ENCODE peak calls at places on chromosomes 12 and 14, in six cellular contexts. Q is sigmoid colon, F is HCEC 1CT, B is NCI-H1105 treated with DMSO at 0.1 percent for 48 hours, Y is AG04449, C is hepatic stellate cell. H is an unnamed sample.
A peak's percentile ranks its signal among the peaks of the same experiment; 100 is the strongest.

GRCh38 chr12:54033106-54033979 is 493 bp downstream of the HOXC5 start:
- DNase-seq in B (peak; percentile 46), C (no peak), Y (no peak), F (no peak), Q (no peak), H (no peak)

GRCh38 chr12:39327520-39327919 is 115.4 kb downstream of the KIF21A start:
- DNase-seq in C (no peak), Q (no peak), F (no peak), Y (no peak), B (no peak), H (no peak)

GRCh38 chr14:46384611-46385010 is 267.0 kb downstream of the RPL10L start:
- DNase-seq in Q (no peak), F (no peak), C (no peak), B (no peak), Y (no peak), H (no peak)

GRCh38 chr14:95685978-95686922 is at the start of gene TCL1B:
- DNase-seq in C (no peak), Y (no peak), F (no peak), Q (no peak), B (no peak), H (no peak)

GRCh38 chr14:31884776-31885379 is 192.2 kb upstream of the ARHGAP5 start:
- DNase-seq in C (no peak), Y (no peak), B (no peak), Q (no peak), F (peak; percentile 61), H (no peak)

GRCh38 chr14:105853089-105853906 is 326.9 kb downstream of the TMEM121 start:
- DNase-seq in Y (no peak), B (no peak), C (no peak), Q (no peak), F (no peak), H (no peak)

GRCh38 chr12:123365141-123365917 is 682 bp upstream of the SBNO1 start:
- DNase-seq in C (peak; percentile 99), B (peak; percentile 99), Q (peak; percentile 100), Y (peak; percentile 84), F (peak; percentile 99), H (peak; percentile 93)

GRCh38 chr14:76727403-76727802 is 33.9 kb upstream of the VASH1 start:
- DNase-seq in B (no peak), C (no peak), F (no peak), Q (no peak), Y (no peak), H (no peak)

GRCh38 chr14:65034021-65034420 is 47.3 kb downstream of the FNTB start:
- DNase-seq in Y (no peak), C (no peak), F (no peak), B (no peak), Q (no peak), H (no peak)

GRCh38 chr12:107748472-107748871 is 12.5 kb downstream of the PRDM4 start:
- DNase-seq in C (peak; percentile 54), B (no peak), Y (peak; percentile 37), F (peak; percentile 82), Q (no peak), H (peak; percentile 37)

GRCh38 chr14:33567003-33567735 is 383.7 kb downstream of the EGLN3 start:
- DNase-seq in Q (no peak), Y (no peak), C (no peak), F (no peak), B (peak; percentile 11), H (no peak)

GRCh38 chr12:128876559-128876958 is 23.3 kb downstream of the GLT1D1 start:
- DNase-seq in B (no peak), F (no peak), C (no peak), Y (no peak), Q (no peak), H (no peak)

GRCh38 chr14:77071938-77072388 is 26.1 kb upstream of the CIPC start:
- DNase-seq in Y (no peak), C (peak; percentile 32), F (peak; percentile 21), Q (no peak), B (no peak), H (no peak)

GRCh38 chr14:100323942-100324307 is 786 bp downstream of the SLC25A47 start:
- DNase-seq in F (no peak), C (no peak), Q (no peak), Y (no peak), B (no peak), H (no peak)

GRCh38 chr12:48143898-48144297 is 13.4 kb downstream of the ASB8 start:
- DNase-seq in F (no peak), Q (no peak), Y (no peak), C (no peak), B (no peak), H (no peak)

GRCh38 chr12:115963030-115963480 is 314.4 kb downstream of the MED13L start:
- DNase-seq in Q (no peak), F (peak; percentile 72), C (peak; percentile 47), Y (no peak), B (no peak), H (peak; percentile 8)

GRCh38 chr14:22532345-22533056 is 56.5 kb downstream of the DAD1 start:
- DNase-seq in C (peak; percentile 66), Y (no peak), Q (no peak), B (no peak), F (peak; percentile 69), H (no peak)

GRCh38 chr14:76228138-76228537 is 76.4 kb downstream of the GPATCH2L start:
- DNase-seq in F (no peak), Y (no peak), B (no peak), C (no peak), Q (no peak), H (no peak)

GRCh38 chr12:32970465-32971110 is 74.0 kb upstream of the PKP2 start:
- DNase-seq in B (no peak), F (no peak), Q (no peak), C (no peak), Y (no peak), H (no peak)

GRCh38 chr14:23831591-23831990 is 122.0 kb upstream of the DHRS4 start:
- DNase-seq in B (no peak), Q (no peak), F (no peak), C (no peak), Y (no peak), H (no peak)

GRCh38 chr12:105409881-105410471 is 79.5 kb downstream of the C12orf75 start:
- DNase-seq in F (no peak), C (peak; percentile 14), Q (no peak), B (peak; percentile 98), Y (no peak), H (no peak)

GRCh38 chr12:18151036-18151435 is 61.0 kb upstream of the RERGL start:
- DNase-seq in F (no peak), C (no peak), B (no peak), Y (no peak), Q (no peak), H (no peak)

GRCh38 chr12:19131020-19131431 is 1.5 kb downstream of the PLEKHA5 start:
- DNase-seq in Y (no peak), Q (no peak), C (peak; percentile 53), B (peak; percentile 50), F (peak; percentile 49), H (no peak)

GRCh38 chr12:52650520-52651081 is 1.4 kb downstream of the KRT2 start:
- DNase-seq in B (no peak), Y (no peak), Q (no peak), C (peak; percentile 16), F (no peak), H (peak; percentile 13)

GRCh38 chr12:2402180-2402579 is 349.4 kb downstream of the CACNA1C start:
- DNase-seq in F (no peak), Q (no peak), C (no peak), B (peak; percentile 69), Y (no peak), H (no peak)

GRCh38 chr12:30631710-30632109 is 64.0 kb downstream of the IPO8 start:
- DNase-seq in C (no peak), B (peak; percentile 96), F (no peak), Y (no peak), Q (no peak), H (no peak)

GRCh38 chr12:120870415-120870814 is 33.7 kb downstream of the SPPL3 start:
- DNase-seq in B (no peak), Y (no peak), F (no peak), C (no peak), Q (no peak), H (no peak)

GRCh38 chr14:71713061-71713850 is 219.0 kb upstream of the RGS6 start:
- DNase-seq in F (peak; percentile 53), C (no peak), Y (no peak), Q (no peak), B (no peak), H (no peak)

GRCh38 chr14:105839425-105840265 is 313.3 kb downstream of the TMEM121 start:
- DNase-seq in F (no peak), Q (peak; percentile 60), C (no peak), Y (no peak), B (no peak), H (no peak)

GRCh38 chr14:20686386-20687143 is 2.0 kb upstream of the ANG start:
- DNase-seq in F (no peak), B (no peak), Y (no peak), C (no peak), Q (no peak), H (no peak)

GRCh38 chr12:44000309-44000952 is 164.6 kb downstream of the TMEM117 start:
- DNase-seq in C (peak; percentile 19), Q (no peak), F (peak; percentile 64), Y (no peak), B (peak; percentile 67), H (peak; percentile 18)

GRCh38 chr14:60775296-60775695 is 40.7 kb downstream of the MNAT1 start:
- DNase-seq in F (peak; percentile 89), Y (peak; percentile 36), Q (no peak), B (no peak), C (peak; percentile 36), H (no peak)

GRCh38 chr12:90854136-90854689 is 100.8 kb downstream of the CCER1 start:
- DNase-seq in C (peak; percentile 16), Q (no peak), F (peak; percentile 65), B (peak; percentile 35), Y (peak; percentile 12), H (peak; percentile 35)

GRCh38 chr12:3097186-3097804 is 20.1 kb downstream of the TSPAN9 start:
- DNase-seq in B (peak; percentile 58), Y (no peak), C (peak; percentile 87), Q (no peak), F (no peak), H (no peak)

GRCh38 chr12:106329231-106329985 is 26.9 kb downstream of the TCP11L2 start:
- DNase-seq in Q (no peak), F (no peak), Y (no peak), B (peak; percentile 72), C (no peak), H (no peak)

GRCh38 chr12:45863332-45863731 is 127.0 kb downstream of the SCAF11 start:
- DNase-seq in F (no peak), Y (no peak), B (no peak), C (no peak), Q (no peak), H (no peak)

H was measured in AG09309.